ENCODE peak calls at places on chromosomes 2 and 18, in four cellular contexts. C, V, Q and W are unnamed samples.

GRCh38 chr18:75031717-75032317 is 177.1 kb downstream of the PTGR3 start:
- DNase-seq in V (peak; percentile 35), Q (no peak), C (no peak), W (no peak)

GRCh38 chr2:190537765-190538164 is 3.2 kb upstream of the NEMP2 start:
- DNase-seq in C (no peak), V (peak; percentile 24), Q (no peak), W (no peak)

GRCh38 chr2:1910562-1911256 is 166.4 kb upstream of the PXDN start:
- DNase-seq in Q (no peak), V (no peak), C (no peak), W (no peak)

GRCh38 chr2:30454571-30454970 is 7.5 kb downstream of the LCLAT1 start:
- DNase-seq in Q (no peak), V (peak; percentile 58), C (no peak), W (no peak)

GRCh38 chr2:109139002-109139401 is 10.0 kb downstream of the SH3RF3 start:
- DNase-seq in V (no peak), C (no peak), Q (no peak), W (no peak)

GRCh38 chr2:160810406-160810805 is 316.8 kb upstream of the RBMS1 start:
- DNase-seq in Q (no peak), V (no peak), C (no peak), W (no peak)

GRCh38 chr2:119820275-119820674 is 60.6 kb downstream of the PTPN4 start:
- DNase-seq in Q (no peak), C (no peak), V (peak; percentile 82), W (no peak)

GRCh38 chr2:239640210-239640609 is 239.4 kb upstream of the HDAC4 start:
- DNase-seq in V (no peak), C (no peak), Q (no peak), W (no peak)

GRCh38 chr2:241540766-241541561 is 17.6 kb upstream of the BOK start:
- DNase-seq in C (no peak), V (no peak), Q (peak; percentile 59), W (peak; percentile 82)

GRCh38 chr2:101162561-101163330 is 11.6 kb upstream of the TBC1D8 start:
- DNase-seq in C (no peak), V (no peak), Q (no peak), W (no peak)

GRCh38 chr2:234212534-234212933 is 162.0 kb downstream of the SPP2 start:
- DNase-seq in C (no peak), Q (no peak), V (no peak), W (peak; percentile 46)

DNA sequence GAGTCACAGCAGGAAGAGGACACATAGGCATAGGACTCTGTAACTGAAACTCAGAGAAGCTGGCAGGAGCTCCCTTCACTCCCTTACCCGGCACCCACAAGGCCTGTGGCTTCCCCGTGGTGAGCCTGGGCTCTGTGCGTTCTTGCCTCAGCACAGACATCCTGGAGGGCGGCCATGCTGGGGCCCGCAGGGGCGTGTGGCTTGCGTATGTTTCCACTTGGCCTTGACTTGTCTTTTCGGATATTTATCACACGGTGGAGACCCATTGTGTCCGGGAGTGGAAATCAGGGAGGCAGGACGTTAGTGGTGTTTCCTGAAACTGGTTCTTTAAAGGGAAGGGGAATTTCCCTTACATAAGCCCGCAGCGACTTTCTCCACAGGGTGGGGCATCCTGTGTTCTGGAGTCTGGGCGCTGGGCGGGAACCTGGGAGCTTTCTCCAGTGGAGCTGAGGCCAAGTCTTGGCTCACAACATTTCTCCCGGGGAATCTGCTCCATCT is 49.9 kb upstream of the EML6 start:
- DNase-seq in V (no peak), Q (peak; percentile 88), C (peak; percentile 73), W (peak; percentile 90)
- TF ChIP-seq POLR2A in V (no peak), Q (no peak), C (no peak), W (peak; percentile 66)

GRCh38 chr2:86035883-86036789 is 69.5 kb downstream of the POLR1A start:
- DNase-seq in C (peak; percentile 53), Q (peak; percentile 85), V (peak; percentile 86), W (peak; percentile 90)
- TF ChIP-seq POLR2A in C (no peak), Q (peak; percentile 11), V (no peak), W (no peak)

GRCh38 chr2:6881036-6881435 is 3.5 kb downstream of the RSAD2 start:
- DNase-seq in Q (no peak), V (no peak), C (no peak), W (no peak)

GRCh38 chr2:6876299-6876698 is 1.3 kb upstream of the RSAD2 start:
- DNase-seq in Q (no peak), C (no peak), V (no peak), W (no peak)

GRCh38 chr2:6879011-6879410 is 1.4 kb downstream of the RSAD2 start:
- DNase-seq in C (no peak), V (no peak), Q (no peak), W (no peak)

GRCh38 chr2:6880200-6880733 is 2.7 kb downstream of the RSAD2 start:
- DNase-seq in V (no peak), C (no peak), Q (no peak), W (no peak)

DNA sequence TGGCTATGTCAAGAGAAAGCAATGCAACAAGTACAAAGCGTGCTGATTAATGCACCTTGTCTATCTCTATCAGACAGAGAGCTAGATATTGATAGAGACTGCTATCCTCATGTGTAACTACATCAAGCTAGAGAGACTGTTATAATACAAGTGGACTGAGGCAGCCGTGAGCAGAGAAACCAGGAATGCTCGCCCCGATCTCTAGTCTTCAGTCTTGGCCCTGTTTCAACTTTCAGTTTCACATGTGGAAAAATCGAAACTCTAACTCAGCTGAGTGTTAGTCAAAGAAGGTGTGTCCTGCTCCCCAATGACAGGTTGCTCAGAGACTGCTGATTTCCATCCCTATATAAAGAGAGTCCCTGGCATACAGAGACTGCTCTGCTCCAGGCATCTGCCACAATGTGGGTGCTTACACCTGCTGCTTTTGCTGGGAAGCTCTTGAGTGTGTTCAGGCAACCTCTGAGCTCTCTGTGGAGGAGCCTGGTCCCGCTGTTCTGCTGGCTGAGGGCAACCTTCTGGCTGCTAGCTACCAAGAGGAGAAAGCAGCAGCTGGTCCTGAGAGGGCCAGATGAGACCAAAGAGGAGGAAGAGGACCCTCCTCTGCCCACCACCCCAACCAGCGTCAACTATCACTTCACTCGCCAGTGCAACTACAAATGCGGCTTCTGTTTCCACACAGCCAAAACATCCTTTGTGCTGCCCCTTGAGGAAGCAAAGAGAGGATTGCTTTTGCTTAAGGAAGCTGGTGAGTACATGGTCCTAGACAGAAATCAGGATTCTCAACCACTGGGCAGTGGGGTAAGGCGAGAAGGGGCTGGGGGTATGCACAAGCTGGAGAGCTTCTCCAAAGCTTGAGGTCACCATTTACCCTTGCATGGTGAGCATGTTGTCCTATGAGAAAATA is at the start of gene RSAD2:
- DNase-seq in C (no peak), V (peak; percentile 16), Q (peak; percentile 36), W (peak; percentile 52)
- TF ChIP-seq POLR2A in C (no peak), V (no peak), Q (no peak), W (no peak)

GRCh38 chr18:44759925-44760342 is 79.2 kb downstream of the SETBP1 start:
- DNase-seq in C (no peak), V (no peak), Q (no peak), W (no peak)
- TF ChIP-seq POLR2A in C (no peak), V (no peak), Q (no peak), W (no peak)

DNA sequence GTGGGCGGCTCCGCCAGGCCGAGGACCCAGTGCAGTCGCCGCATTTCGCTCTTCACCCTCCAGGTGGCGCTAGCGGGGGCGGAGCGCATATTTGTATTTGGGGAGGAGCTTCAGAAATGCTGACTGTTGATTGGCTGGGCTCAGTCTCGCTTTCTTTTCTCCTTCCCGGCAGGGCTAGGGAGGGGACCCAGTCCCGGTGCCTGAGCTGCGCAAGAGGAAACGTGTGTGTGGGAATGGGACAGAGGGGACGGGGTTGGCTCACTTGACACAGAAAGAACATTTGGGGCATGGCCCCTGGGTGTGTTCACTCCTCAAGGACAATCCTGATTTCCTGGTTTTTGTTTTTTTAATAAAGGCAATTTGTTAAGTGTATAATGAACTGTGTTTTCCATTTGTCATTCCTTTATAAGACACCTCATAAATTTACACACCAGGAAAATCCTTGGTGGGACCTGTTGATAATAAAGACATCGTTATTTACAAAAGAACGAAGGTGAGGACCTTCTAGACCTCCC is 20.4 kb upstream of the DNMT3A start:
- DNase-seq in V (peak; percentile 88), C (peak; percentile 84), Q (peak; percentile 93), W (peak; percentile 94)
- TF ChIP-seq POLR2A in V (no peak), C (no peak), Q (peak; percentile 58), W (no peak)

DNA sequence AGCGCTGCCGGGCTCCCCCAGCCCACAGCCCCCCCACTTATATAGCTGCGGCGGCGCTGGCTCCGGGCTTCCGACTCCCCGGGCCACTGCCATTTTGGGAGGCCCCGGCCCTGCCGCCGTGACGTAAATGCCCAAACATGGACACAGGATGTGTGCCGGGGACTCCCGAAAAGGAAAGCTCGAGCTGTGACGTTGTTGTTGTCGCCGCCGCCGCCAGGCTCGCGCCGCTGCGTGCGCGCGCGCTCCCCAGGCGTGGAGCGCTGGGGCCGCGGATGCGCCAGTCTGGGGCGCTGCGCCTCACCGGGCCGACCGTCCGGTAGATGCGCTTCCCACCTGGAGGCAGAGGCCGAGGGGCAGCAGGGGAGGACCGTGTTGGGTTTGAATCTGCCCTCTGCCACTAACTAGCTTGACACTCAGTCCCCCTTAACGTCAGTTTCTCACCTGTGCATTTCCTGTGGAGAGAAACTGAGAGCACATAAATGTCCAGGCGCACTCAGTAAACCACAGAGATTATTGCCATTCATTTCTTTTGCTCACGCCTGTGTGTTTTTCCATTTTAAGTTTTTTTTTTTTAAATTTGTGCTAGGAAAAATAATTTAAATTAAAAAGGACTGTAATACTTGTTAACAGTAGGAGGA is at the start of gene EGR4:
- DNase-seq in C (no peak), Q (no peak), V (peak; percentile 74), W (peak; percentile 90)
- TF ChIP-seq POLR2A in C (no peak), Q (no peak), V (no peak), W (no peak)

DNA sequence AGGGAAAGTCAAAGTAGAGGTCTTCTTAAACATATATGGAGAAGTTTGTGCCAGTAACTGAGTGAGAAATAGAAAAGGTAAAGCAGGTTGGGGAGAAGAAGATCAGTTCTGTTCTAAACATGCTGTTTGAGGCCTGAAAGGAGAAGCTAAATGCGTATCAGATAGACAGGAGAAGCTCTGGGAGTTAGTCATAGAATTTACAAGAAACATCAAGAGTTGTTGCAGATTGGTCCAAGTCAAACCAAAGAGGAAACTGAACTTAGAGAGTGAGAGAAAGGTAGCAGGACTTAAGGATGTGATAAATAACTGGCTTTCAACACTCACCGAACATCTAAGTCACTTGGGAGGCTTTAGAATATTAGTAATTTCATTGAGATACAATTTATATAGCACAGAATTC is 29.2 kb upstream of the CERS6 start:
- DNase-seq in C (no peak), Q (no peak), V (no peak), W (no peak)
- TF ChIP-seq POLR2A in C (no peak), Q (no peak), V (no peak), W (no peak)

DNA sequence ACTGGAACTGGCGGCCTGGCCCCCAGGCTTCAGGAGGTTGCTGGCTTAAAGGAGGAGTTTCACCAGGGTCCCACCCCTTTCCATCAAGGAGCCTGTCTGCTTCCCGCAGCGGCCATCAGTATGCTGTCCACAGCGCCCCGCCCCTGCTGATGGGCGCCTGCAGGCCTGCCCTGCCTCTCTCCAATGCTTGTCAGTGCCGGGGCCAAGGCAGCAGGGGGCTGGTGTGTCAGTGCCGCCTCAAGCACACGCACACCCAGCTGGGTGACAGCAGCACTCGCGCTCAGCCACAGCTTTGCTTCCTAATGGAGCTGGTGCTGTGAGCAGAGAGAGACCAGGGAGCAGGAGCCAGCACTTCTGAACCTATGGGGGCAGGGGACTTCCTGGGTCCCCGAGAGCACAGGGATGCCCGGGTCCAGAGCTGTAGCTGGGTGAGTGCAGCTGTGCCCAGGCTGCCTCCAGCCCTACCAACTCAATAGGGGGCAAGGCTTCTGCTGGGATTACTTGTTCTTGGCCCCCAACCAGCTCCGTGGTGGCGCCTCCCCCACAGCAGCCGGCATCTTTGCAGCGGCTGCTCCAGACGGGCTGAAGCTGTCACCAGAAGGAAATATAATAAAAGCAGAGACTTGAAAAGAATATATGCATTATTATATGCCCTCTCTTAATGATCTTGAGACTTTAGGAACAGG is 377.2 kb upstream of the LRATD1 start:
- DNase-seq in C (no peak), V (no peak), Q (no peak), W (peak; percentile 46)
- TF ChIP-seq POLR2A in C (no peak), V (no peak), Q (no peak), W (no peak)